ENCODE peak calls at places on chromosomes 2 and 18, in four cellular contexts. O is SK-N-SH, K is WTC11, X is HepG2. D is an unnamed sample.

GRCh38 chr2:204696124-204696523 is 150.8 kb downstream of the PARD3B start:
- DNase-seq in O (no peak), K (no peak), X (no peak), D (no peak)

GRCh38 chr2:64359892-64360657 is 93.9 kb upstream of the LGALSL start:
- DNase-seq in O (no peak), K (peak; percentile 22), X (peak; percentile 13), D (peak; percentile 24)

GRCh38 chr2:32008811-32009478 is 1.9 kb downstream of the MEMO1 start:
- DNase-seq in O (no peak), K (no peak), X (peak; percentile 32), D (peak; percentile 41)

GRCh38 chr2:182522930-182523541 is 96.2 kb upstream of the PDE1A start:
- DNase-seq in O (no peak), K (no peak), X (no peak), D (no peak)

GRCh38 chr18:5431836-5432575 is 111.8 kb downstream of the EPB41L3 start:
- DNase-seq in O (no peak), K (no peak), X (no peak), D (no peak)

GRCh38 chr2:39743170-39743851 is 35.7 kb downstream of the THUMPD2 start:
- DNase-seq in O (no peak), K (no peak), X (no peak), D (no peak)

GRCh38 chr2:189798312-189799029 is 14.2 kb downstream of the PMS1 start:
- DNase-seq in O (peak; percentile 21), K (no peak), X (peak; percentile 24), D (no peak)

GRCh38 chr2:72150961-72151356 is 3.3 kb upstream of the CYP26B1 start:
- DNase-seq in O (no peak), K (no peak), X (no peak), D (no peak)

GRCh38 chr2:240018071-240018750 is 6.9 kb downstream of the NDUFA10 start:
- DNase-seq in O (no peak), K (no peak), X (no peak), D (no peak)

GRCh38 chr18:48918156-48918555 is 32.6 kb downstream of the SMAD7 start:
- DNase-seq in O (no peak), K (peak; percentile 6), X (no peak), D (no peak)
- TF ChIP-seq FOXJ3 in O (no peak), K (no peak), X (no peak), D (no peak)

DNA sequence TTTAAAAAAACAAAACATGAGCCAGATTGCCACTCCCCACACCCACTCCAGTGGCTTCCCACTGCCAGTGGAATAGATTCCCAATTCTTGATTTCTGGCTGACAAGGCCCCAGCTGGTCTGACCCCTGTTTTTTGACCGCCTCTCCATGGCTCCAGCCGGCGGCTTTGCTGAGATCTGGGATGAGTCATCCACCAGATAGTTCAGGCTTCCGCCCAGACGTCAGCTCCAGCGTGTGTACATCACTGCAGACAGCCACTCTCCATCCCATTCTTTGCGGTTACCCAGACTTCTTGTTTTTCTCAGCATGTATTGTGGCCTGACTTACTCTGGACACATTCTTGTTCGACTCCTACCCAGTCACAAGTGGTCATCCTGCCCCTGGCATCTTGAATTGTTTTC is 227.9 kb downstream of the GBX2 start:
- DNase-seq in O (peak; percentile 75), K (no peak), X (no peak), D (peak; percentile 47)
- TF ChIP-seq FOXJ3 in O (no peak), K (no peak), X (no peak), D (no peak)

DNA sequence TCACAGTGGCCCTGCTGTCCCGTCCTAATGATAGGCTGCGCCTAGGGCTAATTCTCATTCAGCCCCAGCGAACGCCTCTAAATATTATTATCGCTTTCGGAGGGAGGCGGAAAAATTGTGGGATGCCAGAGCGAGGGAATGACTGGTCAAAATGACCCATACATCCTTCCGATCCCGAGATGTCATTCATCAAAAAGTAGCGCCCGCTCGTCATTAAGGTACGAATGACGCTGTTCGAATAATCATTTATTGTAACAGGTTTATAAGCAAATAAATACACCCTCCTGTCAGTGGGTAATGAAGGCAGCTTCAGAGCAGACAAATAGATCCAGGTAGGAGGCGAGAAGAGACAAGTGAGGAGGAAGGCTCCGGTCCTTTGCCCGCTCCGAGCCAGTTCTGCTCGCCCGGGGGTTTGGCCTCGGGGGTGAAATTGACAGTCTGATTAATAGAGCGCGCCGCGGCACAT is at the start of gene EVX2:
- DNase-seq in O (no peak), K (no peak), X (no peak), D (no peak)
- TF ChIP-seq FOXJ3 in O (no peak), K (no peak), X (no peak), D (no peak)

GRCh38 chr2:139721454-139721995 is 941.3 kb upstream of the NXPH2 start:
- DNase-seq in O (no peak), K (peak; percentile 30), X (no peak), D (no peak)
- TF ChIP-seq FOXJ3 in O (no peak), K (no peak), X (no peak), D (no peak)

DNA sequence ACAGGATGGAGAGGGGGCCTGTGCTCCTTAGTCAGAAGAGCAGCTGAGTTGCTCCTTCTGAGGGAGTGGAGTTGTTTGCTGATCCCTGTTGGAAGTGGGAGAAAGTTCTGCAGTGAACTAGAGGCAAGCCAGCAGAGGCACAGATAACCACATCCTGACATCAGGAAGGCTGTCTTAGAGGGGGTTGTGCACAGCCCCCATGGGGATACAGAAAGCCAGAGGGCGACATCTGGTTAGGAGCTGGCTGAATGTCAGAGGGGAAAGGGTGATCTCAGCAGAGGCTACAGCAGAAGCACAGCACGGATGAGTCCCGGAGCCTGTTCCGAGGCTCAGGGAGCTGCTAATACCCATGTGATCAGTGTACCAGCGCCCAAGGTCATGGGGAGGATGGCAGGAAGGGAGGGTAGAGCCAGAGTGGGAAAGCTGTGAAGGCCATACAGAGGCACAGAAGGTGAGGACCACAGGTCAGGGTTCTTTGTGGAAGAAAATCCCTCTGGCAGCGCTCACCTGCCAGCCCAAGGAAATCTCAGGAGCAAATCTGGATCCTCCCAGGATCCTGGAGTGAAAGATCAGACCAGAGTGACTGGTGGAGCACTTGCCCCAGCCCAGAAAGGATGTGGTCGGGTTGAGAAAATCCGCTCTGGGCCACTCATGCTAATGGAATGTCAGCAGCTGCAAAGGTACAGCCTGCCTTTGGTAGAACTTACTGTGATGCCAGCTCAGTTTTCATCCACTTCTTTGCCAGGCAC is 111.8 kb downstream of the STPG4 start:
- DNase-seq in O (peak; percentile 82), K (peak; percentile 22), X (peak; percentile 79), D (no peak)
- TF ChIP-seq FOXJ3 in O (peak; percentile 52), K (no peak), X (no peak), D (no peak)

GRCh38 chr2:238131761-238132462 is 6.6 kb upstream of the KLHL30 start:
- DNase-seq in O (no peak), K (no peak), X (no peak), D (no peak)

GRCh38 chr2:238134393-238134785 is 4.1 kb upstream of the KLHL30 start:
- DNase-seq in O (no peak), K (no peak), X (no peak), D (no peak)

GRCh38 chr2:238135601-238136150 is 2.8 kb upstream of the KLHL30 start:
- DNase-seq in O (no peak), K (no peak), X (no peak), D (no peak)

GRCh38 chr2:238132463-238133450 is 5.7 kb upstream of the KLHL30 start:
- DNase-seq in O (no peak), K (no peak), X (no peak), D (no peak)

DNA sequence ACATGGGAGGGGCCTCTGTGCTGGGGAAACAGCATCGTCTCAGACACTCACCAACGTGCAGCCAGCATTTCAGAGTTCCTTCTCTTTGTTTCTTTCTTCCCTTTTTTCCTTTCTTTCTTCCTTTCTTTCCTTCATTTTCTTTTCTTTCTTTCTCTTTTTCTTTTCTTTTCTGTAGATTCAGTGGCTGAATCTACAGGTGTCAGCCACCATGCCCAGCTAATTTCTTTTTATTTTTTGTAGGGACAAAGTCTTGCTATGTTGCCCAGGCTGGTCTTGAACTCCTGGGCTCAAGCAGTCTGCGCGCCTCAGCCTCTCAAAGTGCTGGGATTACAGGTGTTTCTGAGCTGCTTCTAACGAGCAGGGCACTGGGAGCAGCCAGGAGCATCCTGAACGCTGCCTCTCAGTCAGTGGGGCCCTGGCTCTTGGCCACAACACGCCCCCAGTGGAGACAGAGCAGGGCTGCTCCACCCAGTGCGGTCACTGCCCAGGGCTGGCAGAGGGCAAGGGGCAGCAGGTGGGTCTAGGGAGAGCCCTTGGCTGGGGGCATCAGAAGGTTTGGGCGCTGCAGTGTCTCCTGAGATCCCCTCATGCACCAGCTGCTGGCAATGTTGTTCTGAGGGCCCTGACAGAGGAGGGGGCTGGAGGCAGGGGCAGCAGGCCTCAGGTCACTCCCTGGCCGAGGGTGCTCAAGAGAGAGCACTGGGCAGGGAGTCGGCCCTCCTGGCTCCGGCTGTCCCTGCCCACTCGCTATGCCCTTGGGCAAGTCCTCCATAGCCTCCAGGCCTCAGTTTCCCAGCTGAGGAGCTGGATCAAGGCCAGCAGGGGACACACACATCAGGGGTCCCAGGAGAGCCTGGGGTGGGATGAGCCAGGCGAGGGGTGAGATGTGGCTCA is 4.7 kb upstream of the KLHL30 start:
- DNase-seq in O (peak; percentile 76), K (no peak), X (peak; percentile 31), D (no peak)
- TF ChIP-seq FOXJ3 in O (no peak), K (no peak), X (no peak), D (no peak)

GRCh38 chr2:101112772-101113157 is 38.4 kb downstream of the TBC1D8 start:
- DNase-seq in O (no peak), K (no peak), X (no peak), D (no peak)

GRCh38 chr2:101113441-101114267 is 37.5 kb downstream of the TBC1D8 start:
- DNase-seq in O (peak; percentile 56), K (peak; percentile 30), X (peak; percentile 88), D (no peak)

GRCh38 chr2:101115664-101116063 is 35.5 kb downstream of the TBC1D8 start:
- DNase-seq in O (no peak), K (no peak), X (no peak), D (no peak)

GRCh38 chr2:101114815-101115214 is 36.4 kb downstream of the TBC1D8 start:
- DNase-seq in O (no peak), K (no peak), X (no peak), D (no peak)

DNA sequence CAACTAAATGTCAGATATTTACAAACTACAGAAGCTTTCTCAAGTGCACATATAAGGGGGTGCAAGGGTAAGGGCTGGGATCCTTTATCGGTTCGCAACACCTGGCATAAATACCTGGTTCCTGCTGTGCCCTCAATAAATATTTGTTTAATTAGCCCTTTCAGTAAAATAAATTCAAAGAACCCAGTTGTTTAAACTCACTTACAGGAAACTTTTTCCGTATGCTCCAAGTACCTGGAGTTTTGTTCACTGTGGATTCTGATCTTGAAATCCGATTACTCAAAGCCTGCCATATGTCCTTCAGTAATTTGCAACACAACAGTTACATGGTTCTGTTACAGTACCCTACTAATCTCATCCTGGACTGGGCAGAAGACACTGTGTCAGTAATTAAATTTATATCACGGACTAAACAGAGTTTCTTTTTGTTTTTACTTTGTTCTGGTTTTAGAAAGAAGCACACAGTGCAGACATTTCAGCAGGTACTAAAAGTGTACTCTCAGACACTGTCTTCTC is 36.9 kb downstream of the TBC1D8 start:
- DNase-seq in O (peak; percentile 31), K (no peak), X (no peak), D (no peak)
- TF ChIP-seq FOXJ3 in O (no peak), K (no peak), X (no peak), D (no peak)

GRCh38 chr2:55232863-55233657 is 572 bp downstream of the RPS27A start:
- DNase-seq in O (peak; percentile 49), K (no peak), X (no peak), D (peak; percentile 46)
- TF ChIP-seq FOXJ3 in O (no peak), K (no peak), X (no peak), D (no peak)